ENCODE peak calls at places on chromosome 14, in six cellular contexts. I, E, S, M, O and K are unnamed samples.

GRCh38 chr14:103310576-103311095 is 23.4 kb upstream of the EIF5 start:
- DNase-seq in I (no peak), E (no peak), S (no peak), M (no peak), O (no peak), K (no peak)

GRCh38 chr14:60085085-60085484 is 6.6 kb upstream of the PCNX4 start:
- DNase-seq in I (no peak), E (no peak), S (no peak), M (no peak), O (no peak), K (no peak)

GRCh38 chr14:105060751-105061427 is 4.3 kb downstream of the GPR132 start:
- DNase-seq in I (no peak), E (no peak), S (no peak), M (no peak), O (no peak), K (no peak)

GRCh38 chr14:101960225-101960624 is 4.1 kb upstream of the DYNC1H1 start:
- DNase-seq in I (peak), E (no peak), S (no peak), M (no peak), O (no peak), K (peak)

GRCh38 chr14:21215879-21216251 is 53.4 kb downstream of the HNRNPC start:
- DNase-seq in I (no peak), E (no peak), S (no peak), M (no peak), O (no peak), K (no peak)

GRCh38 chr14:79009286-79009685 is 839.1 kb downstream of the NRXN3 start:
- DNase-seq in I (no peak), E (no peak), S (no peak), M (no peak), O (no peak), K (no peak)

GRCh38 chr14:91453744-91454143 is 36.1 kb upstream of the CCDC88C start:
- DNase-seq in I (no peak), E (no peak), S (no peak), M (no peak), O (no peak), K (no peak)

GRCh38 chr14:89085154-89086059 is 261.0 kb downstream of the TTC8 start:
- DNase-seq in I (no peak), E (no peak), S (no peak), M (no peak), O (no peak), K (no peak)